ENCODE peak calls at places on chromosomes 3 and 15, in seven cellular contexts. One of them, this sample, is unnamed.

GRCh38 chr15:77409259-77410156 is 10.4 kb downstream of the PEAK1 start:
- DNase-seq in tibial nerve: no peak
- DNase-seq in A549: no peak
- DNase-seq in ovary: no peak
- DNase-seq in glutamatergic neuron: no peak
- DNase-seq in tibial artery: no peak
- DNase-seq in cardiac fibroblast: peak; percentile 25
- DNase-seq in this sample: no peak

GRCh38 chr3:133479895-133480669 is 80.2 kb downstream of the BFSP2 start:
- DNase-seq in ovary: no peak
- DNase-seq in glutamatergic neuron: no peak
- DNase-seq in tibial artery: no peak
- DNase-seq in tibial nerve: no peak
- DNase-seq in A549: no peak
- DNase-seq in cardiac fibroblast: no peak
- DNase-seq in this sample: peak; percentile 46

GRCh38 chr3:40309925-40310635 is 573 bp downstream of the EIF1B start:
- DNase-seq in glutamatergic neuron: peak; percentile 66
- DNase-seq in tibial nerve: no peak
- DNase-seq in tibial artery: peak; percentile 76
- DNase-seq in ovary: peak; percentile 79
- DNase-seq in cardiac fibroblast: peak; percentile 66
- DNase-seq in A549: no peak
- DNase-seq in this sample: peak; percentile 33

GRCh38 chr15:70589221-70589620 is 174.1 kb downstream of the UACA start:
- DNase-seq in cardiac fibroblast: peak; percentile 65
- DNase-seq in ovary: no peak
- DNase-seq in tibial nerve: no peak
- DNase-seq in glutamatergic neuron: no peak
- DNase-seq in tibial artery: no peak
- DNase-seq in A549: no peak
- DNase-seq in this sample: no peak

GRCh38 chr15:51223771-51224229 is 114.6 kb downstream of the CYP19A1 start:
- DNase-seq in ovary: no peak
- DNase-seq in tibial artery: peak; percentile 70
- DNase-seq in A549: no peak
- DNase-seq in glutamatergic neuron: no peak
- DNase-seq in tibial nerve: no peak
- DNase-seq in cardiac fibroblast: peak; percentile 80
- DNase-seq in this sample: peak; percentile 85

GRCh38 chr3:35224571-35225280 is 414.6 kb upstream of the ARPP21 start:
- DNase-seq in tibial artery: no peak
- DNase-seq in tibial nerve: no peak
- DNase-seq in A549: no peak
- DNase-seq in glutamatergic neuron: no peak
- DNase-seq in ovary: no peak
- DNase-seq in cardiac fibroblast: no peak
- DNase-seq in this sample: no peak

GRCh38 chr3:127093312-127093711 is 99.6 kb upstream of the PRR23E start:
- DNase-seq in ovary: no peak
- DNase-seq in cardiac fibroblast: no peak
- DNase-seq in tibial artery: no peak
- DNase-seq in A549: no peak
- DNase-seq in glutamatergic neuron: no peak
- DNase-seq in tibial nerve: no peak
- DNase-seq in this sample: no peak

GRCh38 chr3:12947504-12948369 is 106.4 kb upstream of the RPL32 start:
- DNase-seq in ovary: peak; percentile 72
- DNase-seq in A549: peak; percentile 44
- DNase-seq in glutamatergic neuron: no peak
- DNase-seq in tibial nerve: peak; percentile 40
- DNase-seq in cardiac fibroblast: peak; percentile 86
- DNase-seq in tibial artery: no peak
- DNase-seq in this sample: peak; percentile 72

GRCh38 chr3:194688207-194688711 is 2.6 kb downstream of the FAM43A start:
- DNase-seq in A549: no peak
- DNase-seq in tibial nerve: no peak
- DNase-seq in glutamatergic neuron: peak; percentile 62
- DNase-seq in ovary: peak; percentile 38
- DNase-seq in tibial artery: no peak
- DNase-seq in cardiac fibroblast: peak; percentile 54
- DNase-seq in this sample: no peak

GRCh38 chr3:50257990-50258389 is 11.0 kb upstream of the SEMA3B start:
- DNase-seq in glutamatergic neuron: no peak
- DNase-seq in tibial nerve: no peak
- DNase-seq in ovary: peak; percentile 40
- DNase-seq in cardiac fibroblast: no peak
- DNase-seq in A549: no peak
- DNase-seq in tibial artery: no peak
- DNase-seq in this sample: no peak

GRCh38 chr3:193637831-193638230 is 44.8 kb downstream of the OPA1 start:
- DNase-seq in ovary: no peak
- DNase-seq in A549: no peak
- DNase-seq in tibial artery: no peak
- DNase-seq in cardiac fibroblast: peak; percentile 8
- DNase-seq in glutamatergic neuron: no peak
- DNase-seq in tibial nerve: no peak
- DNase-seq in this sample: peak; percentile 18

GRCh38 chr3:128807186-128807830 is 72.1 kb upstream of the ACAD9 start:
- DNase-seq in tibial artery: no peak
- DNase-seq in ovary: no peak
- DNase-seq in tibial nerve: no peak
- DNase-seq in glutamatergic neuron: no peak
- DNase-seq in A549: no peak
- DNase-seq in cardiac fibroblast: no peak
- DNase-seq in this sample: no peak

GRCh38 chr15:71732636-71733035 is 77.7 kb upstream of the NR2E3 start:
- DNase-seq in tibial artery: no peak
- DNase-seq in tibial nerve: no peak
- DNase-seq in cardiac fibroblast: no peak
- DNase-seq in A549: no peak
- DNase-seq in glutamatergic neuron: no peak
- DNase-seq in ovary: no peak
- DNase-seq in this sample: no peak

GRCh38 chr3:44468572-44469520 is 8.6 kb downstream of the ZNF445 start:
- DNase-seq in ovary: no peak
- DNase-seq in cardiac fibroblast: peak; percentile 20
- DNase-seq in glutamatergic neuron: peak; percentile 66
- DNase-seq in tibial artery: no peak
- DNase-seq in tibial nerve: no peak
- DNase-seq in A549: no peak
- DNase-seq in this sample: peak; percentile 27

GRCh38 chr3:126106336-126107202 is 22.6 kb upstream of the SLC41A3 start:
- DNase-seq in A549: no peak
- DNase-seq in glutamatergic neuron: no peak
- DNase-seq in cardiac fibroblast: no peak
- DNase-seq in tibial nerve: no peak
- DNase-seq in ovary: no peak
- DNase-seq in tibial artery: peak; percentile 43
- DNase-seq in this sample: no peak

GRCh38 chr3:46717447-46718231 is at the start of gene PRSS50:
- DNase-seq in ovary: no peak
- DNase-seq in glutamatergic neuron: no peak
- DNase-seq in tibial nerve: no peak
- DNase-seq in cardiac fibroblast: no peak
- DNase-seq in tibial artery: peak; percentile 62
- DNase-seq in A549: no peak
- DNase-seq in this sample: no peak

GRCh38 chr3:178159691-178160090 is 376.5 kb upstream of the KCNMB2 start:
- DNase-seq in A549: no peak
- DNase-seq in cardiac fibroblast: peak; percentile 46
- DNase-seq in glutamatergic neuron: no peak
- DNase-seq in tibial artery: no peak
- DNase-seq in ovary: no peak
- DNase-seq in tibial nerve: no peak
- DNase-seq in this sample: no peak

GRCh38 chr3:178152010-178152409 is 384.2 kb upstream of the KCNMB2 start:
- DNase-seq in tibial artery: no peak
- DNase-seq in ovary: no peak
- DNase-seq in tibial nerve: no peak
- DNase-seq in glutamatergic neuron: no peak
- DNase-seq in A549: no peak
- DNase-seq in cardiac fibroblast: peak; percentile 12
- DNase-seq in this sample: no peak

GRCh38 chr3:178152988-178153387 is 383.2 kb upstream of the KCNMB2 start:
- DNase-seq in tibial artery: no peak
- DNase-seq in glutamatergic neuron: no peak
- DNase-seq in cardiac fibroblast: no peak
- DNase-seq in tibial nerve: no peak
- DNase-seq in ovary: no peak
- DNase-seq in A549: no peak
- DNase-seq in this sample: no peak

DNA sequence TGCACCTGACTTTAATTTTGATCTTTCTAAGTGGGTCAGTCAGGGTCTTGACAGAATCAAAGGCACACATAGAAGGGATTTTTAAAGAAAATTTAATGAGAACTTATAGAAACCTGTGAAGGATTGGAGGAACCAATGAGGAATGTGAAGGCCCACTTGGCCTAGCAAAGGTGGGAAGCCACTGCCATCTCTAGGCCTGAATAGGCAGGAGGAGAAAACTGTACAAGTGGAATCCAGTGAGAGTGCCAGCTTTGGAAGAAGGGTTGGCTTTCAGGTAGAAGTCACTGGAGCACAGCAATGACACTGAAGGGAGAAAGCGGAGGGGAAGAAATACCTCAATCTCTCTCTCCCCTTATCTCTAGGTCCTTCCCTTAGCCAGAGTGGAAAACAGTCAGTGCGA is 380.7 kb upstream of the KCNMB2 start:
- DNase-seq in ovary: no peak
- DNase-seq in A549: no peak
- DNase-seq in cardiac fibroblast: no peak
- DNase-seq in tibial nerve: no peak
- DNase-seq in glutamatergic neuron: no peak
- DNase-seq in tibial artery: no peak
- DNase-seq in this sample: peak; percentile 11
- TF ChIP-seq CTCF in ovary: no peak
- TF ChIP-seq CTCF in A549: no peak
- TF ChIP-seq CTCF in cardiac fibroblast: no peak
- TF ChIP-seq CTCF in tibial nerve: no peak
- TF ChIP-seq CTCF in glutamatergic neuron: no peak
- TF ChIP-seq CTCF in tibial artery: no peak
- TF ChIP-seq CTCF in this sample: no peak

GRCh38 chr3:172908871-172909270 is 158.3 kb downstream of the ECT2 start:
- DNase-seq in tibial artery: no peak
- DNase-seq in A549: no peak
- DNase-seq in glutamatergic neuron: no peak
- DNase-seq in tibial nerve: no peak
- DNase-seq in ovary: no peak
- DNase-seq in cardiac fibroblast: no peak
- DNase-seq in this sample: no peak

GRCh38 chr3:172905480-172905850 is 154.9 kb downstream of the ECT2 start:
- DNase-seq in tibial artery: no peak
- DNase-seq in tibial nerve: no peak
- DNase-seq in cardiac fibroblast: peak; percentile 46
- DNase-seq in glutamatergic neuron: no peak
- DNase-seq in ovary: no peak
- DNase-seq in A549: no peak
- DNase-seq in this sample: no peak

GRCh38 chr3:172913911-172914730 is 163.6 kb downstream of the ECT2 start:
- DNase-seq in tibial artery: no peak
- DNase-seq in A549: no peak
- DNase-seq in glutamatergic neuron: no peak
- DNase-seq in tibial nerve: no peak
- DNase-seq in cardiac fibroblast: no peak
- DNase-seq in ovary: no peak
- DNase-seq in this sample: no peak

GRCh38 chr3:172915911-172916514 is 165.5 kb downstream of the ECT2 start:
- DNase-seq in glutamatergic neuron: no peak
- DNase-seq in tibial artery: no peak
- DNase-seq in A549: no peak
- DNase-seq in tibial nerve: no peak
- DNase-seq in cardiac fibroblast: no peak
- DNase-seq in ovary: no peak
- DNase-seq in this sample: no peak

DNA sequence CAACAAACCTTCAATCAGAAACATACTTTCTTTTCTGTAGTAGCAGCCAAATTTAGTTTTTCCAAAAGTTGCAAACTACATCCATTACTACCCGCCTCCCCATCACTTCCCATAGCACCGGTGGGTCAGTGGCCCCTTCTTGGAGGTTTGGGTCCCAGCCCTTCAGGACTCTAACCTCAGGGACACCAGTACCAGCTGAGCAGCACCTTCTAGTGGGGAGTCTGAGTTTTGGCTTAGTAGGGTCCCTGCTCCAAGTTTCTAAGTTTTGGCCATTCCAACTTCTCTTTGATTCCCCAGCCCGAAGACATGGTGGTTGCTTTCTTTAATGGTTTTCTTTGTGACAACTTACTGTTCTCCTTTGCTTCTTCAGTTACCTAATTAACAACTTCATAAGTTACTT is 160.6 kb downstream of the ECT2 start:
- DNase-seq in cardiac fibroblast: no peak
- DNase-seq in glutamatergic neuron: no peak
- DNase-seq in tibial nerve: no peak
- DNase-seq in tibial artery: no peak
- DNase-seq in ovary: no peak
- DNase-seq in A549: no peak
- DNase-seq in this sample: no peak
- TF ChIP-seq CTCF in cardiac fibroblast: no peak
- TF ChIP-seq CTCF in glutamatergic neuron: no peak
- TF ChIP-seq CTCF in tibial nerve: no peak
- TF ChIP-seq CTCF in tibial artery: no peak
- TF ChIP-seq CTCF in ovary: no peak
- TF ChIP-seq CTCF in A549: no peak
- TF ChIP-seq CTCF in this sample: no peak

GRCh38 chr15:75205064-75205395 is 3.3 kb downstream of the C15orf39 start:
- DNase-seq in ovary: no peak
- DNase-seq in A549: no peak
- DNase-seq in tibial artery: no peak
- DNase-seq in tibial nerve: no peak
- DNase-seq in glutamatergic neuron: no peak
- DNase-seq in cardiac fibroblast: no peak
- DNase-seq in this sample: no peak
- TF ChIP-seq CTCF in ovary: no peak
- TF ChIP-seq CTCF in A549: no peak
- TF ChIP-seq CTCF in tibial artery: no peak
- TF ChIP-seq CTCF in tibial nerve: no peak
- TF ChIP-seq CTCF in glutamatergic neuron: no peak
- TF ChIP-seq CTCF in cardiac fibroblast: no peak
- TF ChIP-seq CTCF in this sample: no peak

DNA sequence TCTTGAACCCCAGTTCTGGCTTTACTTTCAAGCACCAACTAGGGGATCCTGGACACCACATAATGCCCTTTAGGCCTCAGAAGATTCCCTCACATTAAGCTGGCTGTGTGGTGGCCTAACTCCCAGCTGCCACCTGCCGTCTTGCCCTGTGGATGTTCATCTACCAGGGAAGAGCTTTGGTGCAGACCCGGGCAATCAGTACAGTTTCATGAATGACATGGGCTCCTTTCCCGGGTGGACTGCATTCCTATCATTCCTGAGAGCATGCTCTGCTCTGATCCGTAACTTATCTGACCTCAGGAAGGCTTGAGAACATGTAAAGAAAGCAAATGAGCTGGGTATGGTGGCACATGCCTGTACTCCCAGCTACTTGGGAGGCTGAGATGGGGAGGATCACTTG is 50.0 kb upstream of the GSK3B start:
- DNase-seq in A549: no peak
- DNase-seq in tibial artery: no peak
- DNase-seq in tibial nerve: no peak
- DNase-seq in glutamatergic neuron: no peak
- DNase-seq in cardiac fibroblast: peak; percentile 41
- DNase-seq in ovary: no peak
- DNase-seq in this sample: peak; percentile 44
- TF ChIP-seq CTCF in A549: no peak
- TF ChIP-seq CTCF in tibial artery: no peak
- TF ChIP-seq CTCF in tibial nerve: no peak
- TF ChIP-seq CTCF in glutamatergic neuron: no peak
- TF ChIP-seq CTCF in cardiac fibroblast: no peak
- TF ChIP-seq CTCF in ovary: no peak
- TF ChIP-seq CTCF in this sample: no peak

This sample was measured in MCF 10A.